ENCODE peak calls at places on chromosomes 6 and 20, in seven cellular contexts. L, X, S, C, A, Y and Z are unnamed samples.

GRCh38 chr6:137473651-137474050 is 20.5 kb downstream of the OLIG3 start:
- DNase-seq in X (no peak), A (no peak), S (no peak), C (no peak), Y (no peak), L (no peak), Z (no peak)

GRCh38 chr6:27297857-27298730 is 14.0 kb downstream of the POM121L2 start:
- DNase-seq in Y (peak), L (no peak), X (no peak), C (peak), S (no peak), A (no peak), Z (no peak)

GRCh38 chr6:21999012-21999528 is 297.8 kb downstream of the PRL start:
- DNase-seq in X (peak), Y (peak), L (no peak), C (peak), A (no peak), S (no peak), Z (no peak)

GRCh38 chr6:44265003-44265842 is at the start of gene NFKBIE:
- DNase-seq in A (peak), Y (peak), S (peak), C (peak), X (peak), L (peak), Z (peak)

GRCh38 chr6:132423839-132424238 is 22.6 kb upstream of the MOXD1 start:
- DNase-seq in S (no peak), C (no peak), A (no peak), Y (no peak), L (no peak), X (no peak), Z (no peak)

GRCh38 chr6:68233623-68234022 is 401.5 kb upstream of the ADGRB3 start:
- DNase-seq in L (no peak), X (no peak), Y (peak), C (peak), A (no peak), S (no peak), Z (no peak)

GRCh38 chr6:169625376-169625775 is 76.5 kb downstream of the WDR27 start:
- DNase-seq in C (no peak), X (no peak), L (no peak), A (no peak), Y (no peak), S (no peak), Z (no peak)

GRCh38 chr20:60148885-60149284 is 190.7 kb downstream of the CDH26 start:
- DNase-seq in Y (no peak), C (no peak), X (no peak), L (no peak), S (no peak), A (no peak), Z (no peak)

GRCh38 chr6:81214414-81215091 is 537.9 kb downstream of the TENT5A start:
- DNase-seq in C (no peak), Y (no peak), S (no peak), X (no peak), A (no peak), L (no peak), Z (no peak)

GRCh38 chr6:124027392-124027791 is 223.7 kb downstream of the NKAIN2 start:
- DNase-seq in C (no peak), L (no peak), Y (no peak), A (no peak), S (no peak), X (no peak), Z (no peak)

GRCh38 chr6:64330694-64331309 is 695.2 kb downstream of the PHF3 start:
- DNase-seq in L (peak), X (peak), S (no peak), Y (peak), C (peak), A (no peak), Z (peak)

GRCh38 chr20:53088786-53089185 is 116.6 kb downstream of the TSHZ2 start:
- DNase-seq in S (no peak), L (no peak), C (no peak), A (no peak), X (no peak), Y (no peak), Z (no peak)

GRCh38 chr6:92748131-92748530 is 671.2 kb downstream of the EPHA7 start:
- DNase-seq in Y (peak), A (no peak), C (no peak), S (no peak), L (no peak), X (no peak), Z (no peak)

GRCh38 chr6:168232989-168233874 is 86.3 kb downstream of the DACT2 start:
- DNase-seq in A (no peak), Y (no peak), C (no peak), S (no peak), L (no peak), X (no peak), Z (no peak)

GRCh38 chr20:34516874-34517542 is 786 bp downstream of the DYNLRB1 start:
- DNase-seq in Y (peak), X (no peak), S (no peak), L (no peak), C (no peak), A (no peak), Z (no peak)

GRCh38 chr20:50843331-50844276 is 48.7 kb downstream of the BCAS4 start:
- DNase-seq in L (no peak), X (no peak), S (no peak), C (no peak), A (no peak), Y (peak), Z (no peak)

GRCh38 chr6:37784585-37784967 is 35.0 kb upstream of the ZFAND3 start:
- DNase-seq in A (no peak), S (no peak), X (no peak), C (no peak), L (no peak), Y (no peak), Z (no peak)

GRCh38 chr20:25038591-25039015 is 19.3 kb downstream of the ACSS1 start:
- DNase-seq in L (no peak), X (no peak), A (no peak), S (no peak), Y (no peak), C (no peak), Z (no peak)

GRCh38 chr20:64153861-64154589 is 10.2 kb upstream of the MYT1 start:
- DNase-seq in Y (no peak), C (no peak), A (no peak), L (no peak), X (no peak), S (no peak), Z (no peak)

GRCh38 chr6:160128879-160129516 is 7.4 kb downstream of the SLC22A1 start:
- DNase-seq in X (no peak), A (no peak), Y (no peak), C (no peak), S (no peak), L (no peak), Z (no peak)

GRCh38 chr6:81171991-81172740 is 580.3 kb downstream of the TENT5A start:
- DNase-seq in Y (peak), L (peak), S (no peak), A (peak), C (peak), X (peak), Z (peak)

GRCh38 chr20:2879148-2879547 is 5.9 kb downstream of the PTPRA start:
- DNase-seq in X (peak), C (peak), A (no peak), Y (peak), S (no peak), L (no peak), Z (peak)

GRCh38 chr20:53918949-53919361 is 151.4 kb downstream of the BCAS1 start:
- DNase-seq in L (no peak), X (no peak), A (no peak), S (no peak), C (no peak), Y (no peak), Z (no peak)

GRCh38 chr20:25437153-25437581 is 29.7 kb downstream of the GINS1 start:
- DNase-seq in Y (peak), C (no peak), A (no peak), X (no peak), S (no peak), L (no peak), Z (no peak)

GRCh38 chr6:157645201-157645795 is 177.7 kb upstream of the SNX9 start:
- DNase-seq in X (no peak), Y (no peak), A (no peak), S (no peak), L (no peak), C (no peak), Z (no peak)

GRCh38 chr6:158031191-158031444 is 49.5 kb downstream of the SYNJ2 start:
- DNase-seq in C (no peak), X (no peak), S (no peak), L (no peak), Y (no peak), A (no peak), Z (no peak)

GRCh38 chr20:51570755-51571469 is 28.4 kb upstream of the NFATC2 start:
- DNase-seq in A (no peak), L (no peak), C (no peak), Y (no peak), S (no peak), X (no peak), Z (no peak)

GRCh38 chr20:16437387-16437990 is 135.8 kb downstream of the KIF16B start:
- DNase-seq in L (no peak), S (no peak), X (no peak), Y (peak), C (no peak), A (no peak), Z (no peak)

GRCh38 chr20:5433352-5433751 is 116.6 kb upstream of the PROKR2 start:
- DNase-seq in C (no peak), Y (no peak), L (no peak), A (no peak), X (no peak), S (no peak), Z (no peak)

GRCh38 chr6:148306287-148306686 is 36.4 kb upstream of the SASH1 start:
- DNase-seq in Y (no peak), X (no peak), A (no peak), C (no peak), S (no peak), L (no peak), Z (no peak)

GRCh38 chr20:576156-576555 is 32.6 kb upstream of the CSNK2A1 start:
- DNase-seq in Y (no peak), L (no peak), C (no peak), A (no peak), S (no peak), X (no peak), Z (no peak)

GRCh38 chr20:48578397-48579098 is 249.3 kb downstream of the PREX1 start:
- DNase-seq in S (no peak), X (no peak), A (no peak), Y (no peak), C (no peak), L (no peak), Z (no peak)

GRCh38 chr6:137724018-137724403 is 143.0 kb upstream of the TNFAIP3 start:
- DNase-seq in L (no peak), A (no peak), S (no peak), C (no peak), X (no peak), Y (peak), Z (no peak)

GRCh38 chr20:19231359-19232035 is 19.1 kb downstream of the SLC24A3 start:
- DNase-seq in L (no peak), A (no peak), C (no peak), S (no peak), X (no peak), Y (no peak), Z (no peak)

GRCh38 chr6:31070711-31071197 is 41.6 kb downstream of the C6orf15 start:
- DNase-seq in S (peak), L (peak), A (peak), Y (peak), C (peak), X (peak), Z (peak)

GRCh38 chr6:27149140-27149539 is 98.4 kb upstream of the PRSS16 start:
- DNase-seq in X (no peak), Y (no peak), S (no peak), L (no peak), C (no peak), A (no peak), Z (no peak)

DNA sequence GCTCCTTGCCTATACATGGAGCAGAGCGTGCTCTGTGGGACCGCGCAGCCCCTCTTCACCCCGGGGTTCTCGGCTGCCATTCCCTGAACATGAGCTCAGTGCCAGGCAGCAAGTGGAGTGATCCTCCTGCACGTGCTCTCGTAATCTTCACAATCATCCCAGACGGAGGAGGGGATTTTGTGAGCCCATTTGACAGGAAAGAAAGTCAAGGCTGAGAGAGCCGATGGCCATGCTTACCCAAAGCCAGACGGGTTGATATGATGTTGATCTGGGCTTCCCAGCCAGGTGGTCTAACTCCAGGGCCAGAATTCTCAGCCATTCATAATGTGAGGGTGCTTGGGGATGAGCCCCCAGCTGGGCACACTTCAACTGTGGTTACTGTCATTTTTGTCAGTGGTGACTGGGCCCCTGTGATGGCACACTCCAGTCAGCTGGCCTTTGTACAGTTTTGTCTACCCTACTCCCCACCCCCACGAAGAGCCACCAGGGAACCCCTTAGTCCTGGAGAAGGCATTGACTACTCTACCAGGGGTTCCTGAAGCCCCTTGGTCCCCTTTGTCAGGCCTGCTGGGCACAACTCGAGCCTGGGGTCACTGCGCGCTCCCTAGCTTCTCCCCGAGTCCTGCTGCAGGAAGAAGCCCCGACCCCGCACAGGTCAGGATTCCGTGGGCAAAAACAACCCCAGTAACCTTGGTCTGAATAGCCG is 1.5 kb downstream of the APCDD1L start:
- DNase-seq in Y (no peak), A (no peak), C (no peak), X (no peak), S (no peak), L (no peak), Z (no peak)
- H3K4me3 ChIP-seq in Y (no peak), A (no peak), C (peak), X (peak), S (no peak), L (no peak), Z (no peak)

GRCh38 chr6:56767892-56768531 is 125.3 kb upstream of the DST start:
- DNase-seq in Y (no peak), S (no peak), C (no peak), L (no peak), A (no peak), X (no peak), Z (no peak)
- TF ChIP-seq CTCF in Y (peak), S (no peak), C (peak), L (no peak), A (no peak), X (no peak), Z (peak)

GRCh38 chr6:99424022-99424421 is 1.1 kb downstream of the PNISR start:
- DNase-seq in L (no peak), Y (no peak), A (no peak), C (no peak), S (no peak), X (no peak), Z (no peak)
- H3K4me3 ChIP-seq in L (peak), Y (peak), A (peak), C (peak), S (peak), X (peak), Z (peak)

GRCh38 chr6:2938632-2939083 is 32.7 kb downstream of the SERPINB6 start:
- DNase-seq in S (peak), Y (no peak), A (no peak), X (no peak), L (peak), C (no peak), Z (no peak)
- TF ChIP-seq CTCF in S (peak), Y (no peak), A (no peak), X (no peak), L (peak), C (peak), Z (peak)